ENCODE peak calls at places on chromosomes 4 and X, in seven cellular contexts. I, F, R, N, J, C and U are unnamed samples.

GRCh38 chr4:8273450-8273849 is 3.9 kb downstream of the HTRA3 start:
- DNase-seq in I (no peak), R (no peak), N (no peak), F (no peak), C (no peak), J (no peak), U (no peak)

GRCh38 chr4:73815145-73815544 is 21.3 kb upstream of the CXCL6 start:
- DNase-seq in R (no peak), J (no peak), C (no peak), I (no peak), F (no peak), N (no peak), U (no peak)

GRCh38 chr4:38323141-38323634 is 340.8 kb upstream of the KLF3 start:
- DNase-seq in F (no peak), R (no peak), N (no peak), C (no peak), J (peak; percentile 27), I (no peak), U (no peak)

GRCh38 chr4:81491943-81492342 is 20.2 kb upstream of the RASGEF1B start:
- DNase-seq in F (no peak), N (no peak), C (no peak), J (no peak), I (no peak), R (no peak), U (no peak)

GRCh38 chr4:25925486-25926201 is 11.6 kb downstream of the SMIM20 start:
- DNase-seq in R (peak; percentile 42), C (no peak), J (peak; percentile 27), N (no peak), F (no peak), I (no peak), U (no peak)

GRCh38 chr4:38684951-38685350 is 21.0 kb downstream of the KLF3 start:
- DNase-seq in J (no peak), N (no peak), F (no peak), C (no peak), I (no peak), R (no peak), U (no peak)

GRCh38 chr4:82842593-82842992 is 44.0 kb upstream of the SCD5 start:
- DNase-seq in I (no peak), C (no peak), J (peak; percentile 15), F (no peak), R (no peak), N (no peak), U (no peak)

GRCh38 chr4:130238121-130238520 is 1142.2 kb downstream of the C4orf33 start:
- DNase-seq in I (no peak), R (no peak), F (no peak), J (no peak), N (no peak), C (no peak), U (no peak)

GRCh38 chr4:45946699-45947098 is 177.2 kb downstream of the GABRG1 start:
- DNase-seq in N (no peak), R (no peak), F (no peak), C (no peak), J (no peak), I (no peak), U (no peak)

GRCh38 chr4:108171541-108172230 is 3.0 kb upstream of the LEF1 start:
- DNase-seq in N (no peak), J (no peak), F (no peak), I (no peak), C (peak; percentile 76), R (no peak), U (no peak)

GRCh38 chr4:60657041-60657440 is 543.1 kb upstream of the ADGRL3 start:
- DNase-seq in F (no peak), I (no peak), N (no peak), J (no peak), R (no peak), C (no peak), U (no peak)

GRCh38 chr4:138034871-138035270 is 207.3 kb downstream of the SLC7A11 start:
- DNase-seq in N (no peak), J (peak; percentile 40), F (no peak), C (no peak), R (no peak), I (no peak), U (no peak)

GRCh38 chr4:151690884-151691283 is 69.9 kb downstream of the GATB start:
- DNase-seq in R (no peak), J (no peak), C (no peak), F (no peak), N (no peak), I (no peak), U (no peak)

GRCh38 chr4:115353370-115353769 is 239.9 kb upstream of the NDST4 start:
- DNase-seq in J (no peak), R (no peak), F (no peak), I (no peak), N (no peak), C (no peak), U (no peak)

GRCh38 chr4:24174622-24175021 is 284.8 kb upstream of the PPARGC1A start:
- DNase-seq in J (no peak), N (no peak), F (no peak), I (no peak), C (no peak), R (no peak), U (no peak)

GRCh38 chr4:44869222-44869882 is 143.0 kb upstream of the GNPDA2 start:
- DNase-seq in R (no peak), N (no peak), F (no peak), C (no peak), I (no peak), J (no peak), U (no peak)

GRCh38 chr4:6263541-6264540 is 5.8 kb upstream of the WFS1 start:
- DNase-seq in R (peak; percentile 61), F (peak; percentile 68), N (no peak), C (peak; percentile 74), J (peak; percentile 43), I (no peak), U (no peak)

GRCh38 chrX:144334577-144334976 is 450.7 kb downstream of the UBE2NL start:
- DNase-seq in J (peak; percentile 2), R (no peak), I (no peak), N (no peak), F (no peak), C (no peak), U (no peak)

GRCh38 chr4:21656832-21657231 is 291.7 kb downstream of the KCNIP4 start:
- DNase-seq in J (peak; percentile 38), N (no peak), C (no peak), F (no peak), R (no peak), I (no peak), U (no peak)

GRCh38 chr4:107034982-107035710 is 967 bp downstream of the DKK2 start:
- DNase-seq in F (no peak), C (peak; percentile 72), R (no peak), J (no peak), I (no peak), N (peak; percentile 13), U (no peak)

GRCh38 chr4:11774346-11774745 is 345.7 kb upstream of the HS3ST1 start:
- DNase-seq in R (no peak), F (no peak), J (no peak), C (no peak), N (no peak), I (no peak), U (no peak)

GRCh38 chr4:177480796-177481195 is 38.6 kb upstream of the AGA start:
- DNase-seq in I (no peak), R (no peak), F (no peak), J (no peak), N (no peak), C (no peak), U (no peak)

DNA sequence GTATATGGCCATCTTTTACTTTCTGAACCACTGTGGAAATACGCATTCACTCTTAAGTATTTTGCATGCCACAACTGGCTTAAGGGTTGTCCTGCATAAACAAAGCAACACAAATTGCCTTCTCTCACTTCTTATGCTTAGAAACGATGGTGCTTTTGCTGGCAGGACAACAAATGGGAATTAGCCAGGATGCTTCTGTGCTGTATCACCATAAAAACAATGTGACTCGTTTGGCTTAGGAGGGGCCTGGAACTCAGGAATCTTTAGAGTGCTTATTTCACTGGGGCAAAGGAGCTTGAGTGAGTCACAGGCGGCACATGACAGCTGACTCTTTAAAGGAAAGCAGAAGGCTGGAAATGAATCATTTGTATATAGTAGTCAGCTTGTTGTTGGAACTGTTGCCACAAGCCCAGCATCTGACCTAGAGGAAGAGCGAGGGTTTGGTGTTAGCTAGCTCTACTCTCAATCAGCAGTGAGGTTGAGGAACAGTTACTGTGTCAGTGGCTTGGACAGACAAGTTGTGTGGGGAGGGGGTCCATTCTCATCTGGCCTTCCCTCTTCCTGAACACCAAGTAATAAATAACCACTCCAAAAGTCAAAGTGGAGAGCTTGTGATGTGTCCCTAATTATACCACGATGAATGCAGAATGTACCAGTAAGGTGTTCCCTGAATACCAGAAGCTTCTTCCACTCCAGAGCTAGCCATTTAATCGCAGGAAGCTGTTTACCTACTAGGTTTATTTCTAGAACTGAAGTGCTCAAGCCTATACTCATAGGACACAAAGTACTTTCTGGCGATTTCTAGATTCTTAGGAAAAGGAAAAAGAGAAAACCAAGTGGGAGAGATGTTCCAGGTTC is 293.1 kb downstream of the CAMK2D start:
- DNase-seq in N (peak; percentile 78), C (no peak), I (peak; percentile 23), F (peak; percentile 88), J (peak; percentile 79), R (peak; percentile 63), U (peak; percentile 89)
- H3K4me3 ChIP-seq in N (no peak overlapping the region), C (no peak overlapping the region), I (no peak overlapping the region), F (no peak overlapping the region), J (no peak overlapping the region), R (no peak overlapping the region), U (no peak overlapping the region)

GRCh38 chr4:139171878-139172691 is 4.9 kb downstream of the ELF2 start:
- DNase-seq in R (no peak), C (no peak), F (no peak), J (peak; percentile 35), I (no peak), N (no peak), U (no peak)
- TF ChIP-seq POLR2A in R (no peak), C (no peak), F (no peak), J (no peak), I (no peak), N (no peak), U (no peak)

GRCh38 chr4:104451573-104451972 is 43.1 kb downstream of the CXXC4 start:
- DNase-seq in I (no peak), C (no peak), F (no peak), N (no peak), R (no peak), J (peak; percentile 2), U (no peak)
- TF ChIP-seq CTCF in I (no peak), C (no peak), F (no peak), N (no peak), R (no peak), J (peak; percentile 6), U (peak; percentile 24)

GRCh38 chrX:12954981-12955380 is 19.9 kb upstream of the TMSB4X start:
- DNase-seq in I (no peak), R (no peak), N (no peak), F (no peak), J (no peak), C (no peak), U (no peak)

GRCh38 chrX:12956704-12957541 is 18.0 kb upstream of the TMSB4X start:
- DNase-seq in C (no peak), F (no peak), R (no peak), I (no peak), N (no peak), J (peak; percentile 67), U (no peak)

GRCh38 chrX:12958461-12958860 is 16.4 kb upstream of the TMSB4X start:
- DNase-seq in F (no peak), N (no peak), R (no peak), J (no peak), C (no peak), I (no peak), U (no peak)

GRCh38 chrX:12955882-12956703 is 18.8 kb upstream of the TMSB4X start:
- DNase-seq in C (peak; percentile 94), N (peak; percentile 56), R (peak; percentile 63), J (peak; percentile 50), F (peak; percentile 66), I (no peak), U (peak; percentile 58)

GRCh38 chrX:12958059-12958458 is 16.9 kb upstream of the TMSB4X start:
- DNase-seq in N (no peak), I (no peak), J (no peak), F (no peak), C (no peak), R (no peak), U (no peak)
- H3K4me3 ChIP-seq in N (no peak overlapping the region), I (no peak overlapping the region), J (no peak overlapping the region), F (no peak overlapping the region), C (no peak overlapping the region), R (no peak overlapping the region), U (no peak overlapping the region)